ENCODE peak calls at places on chromosome 5, in five cellular contexts. F is activated naive CD4-positive, alpha-beta T cell; O is GM12891; N is T follicular helper cell; Y is NCI-H774. P is an unnamed sample.

GRCh38 chr5:24609694-24610093 is 35.1 kb downstream of the CDH10 start:
- DNase-seq in F (no peak), O (no peak), N (no peak), Y (no peak), P (no peak)

GRCh38 chr5:151095341-151096000 is 14.6 kb upstream of the TNIP1 start:
- DNase-seq in F (no peak), O (no peak), N (no peak), Y (no peak), P (peak; percentile 23)

GRCh38 chr5:43041669-43042175 is 1.6 kb upstream of the ANXA2R start:
- DNase-seq in F (no peak), O (no peak), N (no peak), Y (peak; percentile 83), P (peak; percentile 87)

GRCh38 chr5:168260353-168261211 is 30.9 kb upstream of the WWC1 start:
- DNase-seq in F (no peak), O (no peak), N (no peak), Y (no peak), P (no peak)

GRCh38 chr5:136730426-136730825 is 365.1 kb upstream of the TRPC7 start:
- DNase-seq in F (no peak), O (no peak), N (no peak), Y (no peak), P (no peak)

GRCh38 chr5:151198861-151199260 is 25.0 kb downstream of the CCDC69 start:
- DNase-seq in F (no peak), O (no peak), N (no peak), Y (no peak), P (no peak)

GRCh38 chr5:135705230-135705631 is 126.4 kb upstream of the CXCL14 start:
- DNase-seq in F (no peak), O (no peak), N (no peak), Y (no peak), P (peak; percentile 20)

GRCh38 chr5:134175874-134176522 is 752 bp downstream of the SKP1 start:
- DNase-seq in F (peak; percentile 50), O (no peak), N (peak; percentile 25), Y (no peak), P (peak; percentile 21)

GRCh38 chr5:73901045-73901444 is 275.0 kb downstream of the ARHGEF28 start:
- DNase-seq in F (no peak), O (no peak), N (no peak), Y (no peak), P (peak; percentile 77)

P was measured in HCEC 1CT.